ENCODE peak calls at places on chromosome 19, in nine cellular contexts. N, Y, S, R, Z, J, W, A and C are unnamed samples.

GRCh38 chr19:36140289-36141038 is 598 bp downstream of the CAPNS1 start:
- DNase-seq in N (no peak), Y (no peak), S (peak), R (peak), Z (no peak), J (peak), W (peak), A (peak), C (peak)

GRCh38 chr19:33699754-33700407 is 78.1 kb downstream of the CHST8 start:
- DNase-seq in N (no peak), Y (no peak), S (no peak), R (no peak), Z (no peak), J (no peak), W (no peak), A (no peak), C (no peak)

GRCh38 chr19:5839312-5840017 is at the start of gene FUT6:
- DNase-seq in N (no peak), Y (no peak), S (no peak), R (no peak), Z (no peak), J (no peak), W (no peak), A (no peak), C (no peak)

GRCh38 chr19:15253076-15253475 is 20.8 kb upstream of the EPHX3 start:
- DNase-seq in N (no peak), Y (no peak), S (no peak), R (no peak), Z (no peak), J (no peak), W (no peak), A (no peak), C (no peak)

GRCh38 chr19:14147797-14148605 is 11.6 kb upstream of the ASF1B start:
- DNase-seq in N (peak), Y (peak), S (peak), R (peak), Z (peak), J (peak), W (peak), A (peak), C (peak)

GRCh38 chr19:50702870-50703829 is 16.5 kb downstream of the SHANK1 start:
- DNase-seq in N (no peak), Y (no peak), S (no peak), R (no peak), Z (no peak), J (peak), W (no peak), A (no peak), C (no peak)

GRCh38 chr19:34088292-34088691 is 84.0 kb upstream of the LSM14A start:
- DNase-seq in N (no peak), Y (no peak), S (no peak), R (no peak), Z (no peak), J (no peak), W (no peak), A (no peak), C (no peak)

GRCh38 chr19:12733369-12733896 is 1.1 kb downstream of the TRIR start:
- DNase-seq in N (peak), Y (no peak), S (peak), R (no peak), Z (peak), J (peak), W (peak), A (peak), C (no peak)

GRCh38 chr19:43776285-43776684 is 4.5 kb downstream of the KCNN4 start:
- DNase-seq in N (no peak), Y (no peak), S (no peak), R (no peak), Z (no peak), J (no peak), W (no peak), A (no peak), C (no peak)

GRCh38 chr19:21210037-21210621 is 68.3 kb downstream of the ZNF431 start:
- DNase-seq in N (no peak), Y (no peak), S (no peak), R (no peak), Z (no peak), J (no peak), W (no peak), A (no peak), C (no peak)

GRCh38 chr19:7961930-7962626 is 18.6 kb upstream of the TIMM44 start:
- DNase-seq in N (no peak), Y (no peak), S (no peak), R (no peak), Z (no peak), J (no peak), W (no peak), A (no peak), C (no peak)

GRCh38 chr19:42528354-42529247 is at the start of gene CEACAM1:
- DNase-seq in N (peak), Y (no peak), S (peak), R (no peak), Z (peak), J (peak), W (peak), A (peak), C (no peak)

GRCh38 chr19:35442091-35442490 is 6.0 kb upstream of the FFAR2 start:
- DNase-seq in N (no peak), Y (no peak), S (no peak), R (no peak), Z (no peak), J (no peak), W (no peak), A (no peak), C (no peak)

GRCh38 chr19:47005873-47006272 is 13.8 kb upstream of the NPAS1 start:
- DNase-seq in N (no peak), Y (no peak), S (no peak), R (peak), Z (no peak), J (no peak), W (no peak), A (no peak), C (no peak)

GRCh38 chr19:33323093-33323820 is 20.9 kb upstream of the CEBPA start:
- DNase-seq in N (no peak), Y (no peak), S (no peak), R (no peak), Z (no peak), J (no peak), W (no peak), A (no peak), C (no peak)

GRCh38 chr19:15400521-15401396 is 18.0 kb downstream of the AKAP8L start:
- DNase-seq in N (no peak), Y (no peak), S (no peak), R (no peak), Z (no peak), J (no peak), W (no peak), A (no peak), C (no peak)

GRCh38 chr19:11106477-11106876 is 17.2 kb downstream of the LDLR start:
- DNase-seq in N (no peak), Y (no peak), S (no peak), R (no peak), Z (no peak), J (no peak), W (no peak), A (no peak), C (no peak)

GRCh38 chr19:2149980-2150793 is 1.2 kb downstream of the AP3D1 start:
- DNase-seq in N (no peak), Y (no peak), S (no peak), R (no peak), Z (no peak), J (peak), W (peak), A (no peak), C (no peak)

GRCh38 chr19:41531438-41532311 is 44.3 kb upstream of the CEACAM21 start:
- DNase-seq in N (peak), Y (peak), S (peak), R (no peak), Z (peak), J (peak), W (no peak), A (peak), C (no peak)

GRCh38 chr19:13507053-13507611 is 853 bp upstream of the CACNA1A start:
- DNase-seq in N (no peak), Y (no peak), S (no peak), R (no peak), Z (no peak), J (peak), W (no peak), A (no peak), C (no peak)

GRCh38 chr19:28022506-28022905 is 1190.4 kb downstream of the UQCRFS1 start:
- DNase-seq in N (no peak), Y (no peak), S (no peak), R (no peak), Z (no peak), J (no peak), W (no peak), A (no peak), C (no peak)

GRCh38 chr19:2982983-2983350 is 5.6 kb downstream of the TLE6 start:
- DNase-seq in N (no peak), Y (no peak), S (no peak), R (peak), Z (no peak), J (peak), W (peak), A (no peak), C (peak)